ENCODE peak calls at places on chromosomes 11 and 22, in nine cellular contexts. One of them, this sample, is unnamed.

GRCh38 chr11:63937713-63938480 is 905 bp upstream of the NAA40 start:
- DNase-seq in activated T-cell treated with anti-CD3 and anti-CD28 coated beads, Interleukin-2, amount 50 U/mL, for 72 hours: peak
- DNase-seq in GM19239: no peak
- DNase-seq in stimulated activated CD4-positive, alpha-beta T cell treated with anti-CD3 and anti-CD28 coated beads, Interleukin-15, amount 100 ng/mL, for 1 hour: no peak
- DNase-seq in NCI-H1105 treated with DMSO at 0.1 percent for 48 hours: peak
- DNase-seq in non-pigmented ciliary epithelial cell: no peak
- DNase-seq in H7: peak
- DNase-seq in NCI-H774: peak
- DNase-seq in NCI-H1436 treated with DMSO at 0.1 percent for 48 hours: no peak
- DNase-seq in this sample: no peak

GRCh38 chr11:62926669-62927455 is 5.7 kb upstream of the CHRM1 start:
- DNase-seq in activated T-cell treated with anti-CD3 and anti-CD28 coated beads, Interleukin-2, amount 50 U/mL, for 72 hours: no peak
- DNase-seq in GM19239: no peak
- DNase-seq in stimulated activated CD4-positive, alpha-beta T cell treated with anti-CD3 and anti-CD28 coated beads, Interleukin-15, amount 100 ng/mL, for 1 hour: no peak
- DNase-seq in NCI-H1105 treated with DMSO at 0.1 percent for 48 hours: no peak
- DNase-seq in non-pigmented ciliary epithelial cell: no peak
- DNase-seq in H7: peak
- DNase-seq in NCI-H774: no peak
- DNase-seq in NCI-H1436 treated with DMSO at 0.1 percent for 48 hours: no peak
- DNase-seq in this sample: no peak

GRCh38 chr11:66291706-66292542 is at the start of gene TMEM151A:
- DNase-seq in activated T-cell treated with anti-CD3 and anti-CD28 coated beads, Interleukin-2, amount 50 U/mL, for 72 hours: peak
- DNase-seq in GM19239: no peak
- DNase-seq in stimulated activated CD4-positive, alpha-beta T cell treated with anti-CD3 and anti-CD28 coated beads, Interleukin-15, amount 100 ng/mL, for 1 hour: no peak
- DNase-seq in NCI-H1105 treated with DMSO at 0.1 percent for 48 hours: peak
- DNase-seq in non-pigmented ciliary epithelial cell: no peak
- DNase-seq in H7: peak
- DNase-seq in NCI-H774: peak
- DNase-seq in NCI-H1436 treated with DMSO at 0.1 percent for 48 hours: no peak
- DNase-seq in this sample: no peak

GRCh38 chr22:46303347-46303965 is 6.8 kb downstream of the GTSE1 start:
- DNase-seq in activated T-cell treated with anti-CD3 and anti-CD28 coated beads, Interleukin-2, amount 50 U/mL, for 72 hours: no peak
- DNase-seq in GM19239: no peak
- DNase-seq in stimulated activated CD4-positive, alpha-beta T cell treated with anti-CD3 and anti-CD28 coated beads, Interleukin-15, amount 100 ng/mL, for 1 hour: no peak
- DNase-seq in NCI-H1105 treated with DMSO at 0.1 percent for 48 hours: no peak
- DNase-seq in non-pigmented ciliary epithelial cell: no peak
- DNase-seq in H7: no peak
- DNase-seq in NCI-H774: no peak
- DNase-seq in NCI-H1436 treated with DMSO at 0.1 percent for 48 hours: no peak
- DNase-seq in this sample: no peak

GRCh38 chr11:2807801-2808241 is 77.8 kb downstream of the CDKN1C start:
- DNase-seq in activated T-cell treated with anti-CD3 and anti-CD28 coated beads, Interleukin-2, amount 50 U/mL, for 72 hours: no peak
- DNase-seq in GM19239: no peak
- DNase-seq in stimulated activated CD4-positive, alpha-beta T cell treated with anti-CD3 and anti-CD28 coated beads, Interleukin-15, amount 100 ng/mL, for 1 hour: no peak
- DNase-seq in NCI-H1105 treated with DMSO at 0.1 percent for 48 hours: no peak
- DNase-seq in non-pigmented ciliary epithelial cell: no peak
- DNase-seq in H7: no peak
- DNase-seq in NCI-H774: no peak
- DNase-seq in NCI-H1436 treated with DMSO at 0.1 percent for 48 hours: no peak
- DNase-seq in this sample: no peak

GRCh38 chr22:17370036-17370765 is 941 bp downstream of the CECR2 start:
- DNase-seq in activated T-cell treated with anti-CD3 and anti-CD28 coated beads, Interleukin-2, amount 50 U/mL, for 72 hours: no peak
- DNase-seq in GM19239: no peak
- DNase-seq in stimulated activated CD4-positive, alpha-beta T cell treated with anti-CD3 and anti-CD28 coated beads, Interleukin-15, amount 100 ng/mL, for 1 hour: no peak
- DNase-seq in NCI-H1105 treated with DMSO at 0.1 percent for 48 hours: no peak
- DNase-seq in non-pigmented ciliary epithelial cell: no peak
- DNase-seq in H7: peak
- DNase-seq in NCI-H774: no peak
- DNase-seq in NCI-H1436 treated with DMSO at 0.1 percent for 48 hours: no peak
- DNase-seq in this sample: no peak

GRCh38 chr22:43255299-43255698 is 68.4 kb upstream of the TTLL12 start:
- DNase-seq in activated T-cell treated with anti-CD3 and anti-CD28 coated beads, Interleukin-2, amount 50 U/mL, for 72 hours: no peak
- DNase-seq in GM19239: no peak
- DNase-seq in stimulated activated CD4-positive, alpha-beta T cell treated with anti-CD3 and anti-CD28 coated beads, Interleukin-15, amount 100 ng/mL, for 1 hour: no peak
- DNase-seq in NCI-H1105 treated with DMSO at 0.1 percent for 48 hours: no peak
- DNase-seq in non-pigmented ciliary epithelial cell: no peak
- DNase-seq in H7: no peak
- DNase-seq in NCI-H774: no peak
- DNase-seq in NCI-H1436 treated with DMSO at 0.1 percent for 48 hours: no peak
- DNase-seq in this sample: no peak

GRCh38 chr22:45877036-45877380 is 100.0 kb downstream of the WNT7B start:
- DNase-seq in activated T-cell treated with anti-CD3 and anti-CD28 coated beads, Interleukin-2, amount 50 U/mL, for 72 hours: no peak
- DNase-seq in GM19239: no peak
- DNase-seq in stimulated activated CD4-positive, alpha-beta T cell treated with anti-CD3 and anti-CD28 coated beads, Interleukin-15, amount 100 ng/mL, for 1 hour: no peak
- DNase-seq in NCI-H1105 treated with DMSO at 0.1 percent for 48 hours: no peak
- DNase-seq in non-pigmented ciliary epithelial cell: no peak
- DNase-seq in H7: no peak
- DNase-seq in NCI-H774: no peak
- DNase-seq in NCI-H1436 treated with DMSO at 0.1 percent for 48 hours: no peak
- DNase-seq in this sample: no peak

GRCh38 chr22:29245626-29246385 is 22.0 kb downstream of the RHBDD3 start:
- DNase-seq in activated T-cell treated with anti-CD3 and anti-CD28 coated beads, Interleukin-2, amount 50 U/mL, for 72 hours: peak
- DNase-seq in GM19239: peak
- DNase-seq in stimulated activated CD4-positive, alpha-beta T cell treated with anti-CD3 and anti-CD28 coated beads, Interleukin-15, amount 100 ng/mL, for 1 hour: peak
- DNase-seq in NCI-H1105 treated with DMSO at 0.1 percent for 48 hours: peak
- DNase-seq in non-pigmented ciliary epithelial cell: no peak
- DNase-seq in H7: peak
- DNase-seq in NCI-H774: peak
- DNase-seq in NCI-H1436 treated with DMSO at 0.1 percent for 48 hours: peak
- DNase-seq in this sample: peak

GRCh38 chr11:126969865-126970479 is 30.6 kb downstream of the KIRREL3 start:
- DNase-seq in activated T-cell treated with anti-CD3 and anti-CD28 coated beads, Interleukin-2, amount 50 U/mL, for 72 hours: no peak
- DNase-seq in GM19239: no peak
- DNase-seq in stimulated activated CD4-positive, alpha-beta T cell treated with anti-CD3 and anti-CD28 coated beads, Interleukin-15, amount 100 ng/mL, for 1 hour: no peak
- DNase-seq in NCI-H1105 treated with DMSO at 0.1 percent for 48 hours: peak
- DNase-seq in non-pigmented ciliary epithelial cell: no peak
- DNase-seq in H7: peak
- DNase-seq in NCI-H774: peak
- DNase-seq in NCI-H1436 treated with DMSO at 0.1 percent for 48 hours: no peak
- DNase-seq in this sample: no peak

GRCh38 chr11:60994450-60995135 is 23.1 kb downstream of the CD6 start:
- DNase-seq in activated T-cell treated with anti-CD3 and anti-CD28 coated beads, Interleukin-2, amount 50 U/mL, for 72 hours: peak
- DNase-seq in GM19239: no peak
- DNase-seq in stimulated activated CD4-positive, alpha-beta T cell treated with anti-CD3 and anti-CD28 coated beads, Interleukin-15, amount 100 ng/mL, for 1 hour: no peak
- DNase-seq in NCI-H1105 treated with DMSO at 0.1 percent for 48 hours: no peak
- DNase-seq in non-pigmented ciliary epithelial cell: no peak
- DNase-seq in H7: no peak
- DNase-seq in NCI-H774: no peak
- DNase-seq in NCI-H1436 treated with DMSO at 0.1 percent for 48 hours: no peak
- DNase-seq in this sample: no peak

GRCh38 chr22:43446881-43447280 is 35.1 kb downstream of the MPPED1 start:
- DNase-seq in activated T-cell treated with anti-CD3 and anti-CD28 coated beads, Interleukin-2, amount 50 U/mL, for 72 hours: no peak
- DNase-seq in GM19239: no peak
- DNase-seq in stimulated activated CD4-positive, alpha-beta T cell treated with anti-CD3 and anti-CD28 coated beads, Interleukin-15, amount 100 ng/mL, for 1 hour: no peak
- DNase-seq in NCI-H1105 treated with DMSO at 0.1 percent for 48 hours: peak
- DNase-seq in non-pigmented ciliary epithelial cell: no peak
- DNase-seq in H7: peak
- DNase-seq in NCI-H774: peak
- DNase-seq in NCI-H1436 treated with DMSO at 0.1 percent for 48 hours: peak
- DNase-seq in this sample: no peak

GRCh38 chr11:14101388-14101787 is 138.9 kb downstream of the SPON1 start:
- DNase-seq in activated T-cell treated with anti-CD3 and anti-CD28 coated beads, Interleukin-2, amount 50 U/mL, for 72 hours: no peak
- DNase-seq in GM19239: no peak
- DNase-seq in stimulated activated CD4-positive, alpha-beta T cell treated with anti-CD3 and anti-CD28 coated beads, Interleukin-15, amount 100 ng/mL, for 1 hour: no peak
- DNase-seq in NCI-H1105 treated with DMSO at 0.1 percent for 48 hours: no peak
- DNase-seq in non-pigmented ciliary epithelial cell: no peak
- DNase-seq in H7: no peak
- DNase-seq in NCI-H774: no peak
- DNase-seq in NCI-H1436 treated with DMSO at 0.1 percent for 48 hours: no peak
- DNase-seq in this sample: no peak

GRCh38 chr22:23527971-23528740 is 51.9 kb downstream of the IGLL1 start:
- DNase-seq in activated T-cell treated with anti-CD3 and anti-CD28 coated beads, Interleukin-2, amount 50 U/mL, for 72 hours: no peak
- DNase-seq in GM19239: peak
- DNase-seq in stimulated activated CD4-positive, alpha-beta T cell treated with anti-CD3 and anti-CD28 coated beads, Interleukin-15, amount 100 ng/mL, for 1 hour: no peak
- DNase-seq in NCI-H1105 treated with DMSO at 0.1 percent for 48 hours: no peak
- DNase-seq in non-pigmented ciliary epithelial cell: no peak
- DNase-seq in H7: no peak
- DNase-seq in NCI-H774: no peak
- DNase-seq in NCI-H1436 treated with DMSO at 0.1 percent for 48 hours: no peak
- DNase-seq in this sample: no peak

GRCh38 chr22:30038219-30038618 is 42.0 kb upstream of the HORMAD2 start:
- DNase-seq in activated T-cell treated with anti-CD3 and anti-CD28 coated beads, Interleukin-2, amount 50 U/mL, for 72 hours: no peak
- DNase-seq in GM19239: no peak
- DNase-seq in stimulated activated CD4-positive, alpha-beta T cell treated with anti-CD3 and anti-CD28 coated beads, Interleukin-15, amount 100 ng/mL, for 1 hour: no peak
- DNase-seq in NCI-H1105 treated with DMSO at 0.1 percent for 48 hours: no peak
- DNase-seq in non-pigmented ciliary epithelial cell: peak
- DNase-seq in H7: no peak
- DNase-seq in NCI-H774: no peak
- DNase-seq in NCI-H1436 treated with DMSO at 0.1 percent for 48 hours: no peak
- DNase-seq in this sample: no peak

GRCh38 chr22:41913040-41913719 is 1.7 kb downstream of the SHISA8 start:
- DNase-seq in activated T-cell treated with anti-CD3 and anti-CD28 coated beads, Interleukin-2, amount 50 U/mL, for 72 hours: no peak
- DNase-seq in GM19239: no peak
- DNase-seq in stimulated activated CD4-positive, alpha-beta T cell treated with anti-CD3 and anti-CD28 coated beads, Interleukin-15, amount 100 ng/mL, for 1 hour: no peak
- DNase-seq in NCI-H1105 treated with DMSO at 0.1 percent for 48 hours: no peak
- DNase-seq in non-pigmented ciliary epithelial cell: no peak
- DNase-seq in H7: no peak
- DNase-seq in NCI-H774: no peak
- DNase-seq in NCI-H1436 treated with DMSO at 0.1 percent for 48 hours: no peak
- DNase-seq in this sample: no peak

GRCh38 chr11:118997627-118998387 is at the start of gene CENATAC:
- DNase-seq in activated T-cell treated with anti-CD3 and anti-CD28 coated beads, Interleukin-2, amount 50 U/mL, for 72 hours: peak
- DNase-seq in GM19239: peak
- DNase-seq in stimulated activated CD4-positive, alpha-beta T cell treated with anti-CD3 and anti-CD28 coated beads, Interleukin-15, amount 100 ng/mL, for 1 hour: peak
- DNase-seq in NCI-H1105 treated with DMSO at 0.1 percent for 48 hours: peak
- DNase-seq in non-pigmented ciliary epithelial cell: no peak
- DNase-seq in H7: peak
- DNase-seq in NCI-H774: peak
- DNase-seq in NCI-H1436 treated with DMSO at 0.1 percent for 48 hours: peak
- DNase-seq in this sample: peak

GRCh38 chr11:10490398-10491232 is 35.6 kb downstream of the AMPD3 start:
- DNase-seq in activated T-cell treated with anti-CD3 and anti-CD28 coated beads, Interleukin-2, amount 50 U/mL, for 72 hours: no peak
- DNase-seq in GM19239: no peak
- DNase-seq in stimulated activated CD4-positive, alpha-beta T cell treated with anti-CD3 and anti-CD28 coated beads, Interleukin-15, amount 100 ng/mL, for 1 hour: no peak
- DNase-seq in NCI-H1105 treated with DMSO at 0.1 percent for 48 hours: no peak
- DNase-seq in non-pigmented ciliary epithelial cell: peak
- DNase-seq in H7: peak
- DNase-seq in NCI-H774: peak
- DNase-seq in NCI-H1436 treated with DMSO at 0.1 percent for 48 hours: no peak
- DNase-seq in this sample: peak

GRCh38 chr11:28366549-28367341 is 258.6 kb downstream of the METTL15 start:
- DNase-seq in activated T-cell treated with anti-CD3 and anti-CD28 coated beads, Interleukin-2, amount 50 U/mL, for 72 hours: no peak
- DNase-seq in GM19239: no peak
- DNase-seq in stimulated activated CD4-positive, alpha-beta T cell treated with anti-CD3 and anti-CD28 coated beads, Interleukin-15, amount 100 ng/mL, for 1 hour: no peak
- DNase-seq in NCI-H1105 treated with DMSO at 0.1 percent for 48 hours: no peak
- DNase-seq in non-pigmented ciliary epithelial cell: no peak
- DNase-seq in H7: no peak
- DNase-seq in NCI-H774: no peak
- DNase-seq in NCI-H1436 treated with DMSO at 0.1 percent for 48 hours: no peak
- DNase-seq in this sample: no peak

GRCh38 chr11:111560785-111561184 is 20.3 kb downstream of the LAYN start:
- DNase-seq in activated T-cell treated with anti-CD3 and anti-CD28 coated beads, Interleukin-2, amount 50 U/mL, for 72 hours: no peak
- DNase-seq in GM19239: no peak
- DNase-seq in stimulated activated CD4-positive, alpha-beta T cell treated with anti-CD3 and anti-CD28 coated beads, Interleukin-15, amount 100 ng/mL, for 1 hour: no peak
- DNase-seq in NCI-H1105 treated with DMSO at 0.1 percent for 48 hours: no peak
- DNase-seq in non-pigmented ciliary epithelial cell: no peak
- DNase-seq in H7: no peak
- DNase-seq in NCI-H774: no peak
- DNase-seq in NCI-H1436 treated with DMSO at 0.1 percent for 48 hours: no peak
- DNase-seq in this sample: no peak

GRCh38 chr22:28019881-28020861 is 101.1 kb upstream of the PITPNB start:
- DNase-seq in activated T-cell treated with anti-CD3 and anti-CD28 coated beads, Interleukin-2, amount 50 U/mL, for 72 hours: peak
- DNase-seq in GM19239: peak
- DNase-seq in stimulated activated CD4-positive, alpha-beta T cell treated with anti-CD3 and anti-CD28 coated beads, Interleukin-15, amount 100 ng/mL, for 1 hour: peak
- DNase-seq in NCI-H1105 treated with DMSO at 0.1 percent for 48 hours: peak
- DNase-seq in non-pigmented ciliary epithelial cell: no peak
- DNase-seq in H7: peak
- DNase-seq in NCI-H774: no peak
- DNase-seq in NCI-H1436 treated with DMSO at 0.1 percent for 48 hours: no peak
- DNase-seq in this sample: peak

GRCh38 chr11:95301497-95301896 is 70.5 kb upstream of the SESN3 start:
- DNase-seq in activated T-cell treated with anti-CD3 and anti-CD28 coated beads, Interleukin-2, amount 50 U/mL, for 72 hours: no peak
- DNase-seq in GM19239: no peak
- DNase-seq in stimulated activated CD4-positive, alpha-beta T cell treated with anti-CD3 and anti-CD28 coated beads, Interleukin-15, amount 100 ng/mL, for 1 hour: no peak
- DNase-seq in NCI-H1105 treated with DMSO at 0.1 percent for 48 hours: peak
- DNase-seq in non-pigmented ciliary epithelial cell: no peak
- DNase-seq in H7: no peak
- DNase-seq in NCI-H774: no peak
- DNase-seq in NCI-H1436 treated with DMSO at 0.1 percent for 48 hours: no peak
- DNase-seq in this sample: no peak

GRCh38 chr11:66743271-66743968 is 14.4 kb upstream of the SPTBN2 start:
- DNase-seq in activated T-cell treated with anti-CD3 and anti-CD28 coated beads, Interleukin-2, amount 50 U/mL, for 72 hours: no peak
- DNase-seq in GM19239: no peak
- DNase-seq in stimulated activated CD4-positive, alpha-beta T cell treated with anti-CD3 and anti-CD28 coated beads, Interleukin-15, amount 100 ng/mL, for 1 hour: no peak
- DNase-seq in NCI-H1105 treated with DMSO at 0.1 percent for 48 hours: no peak
- DNase-seq in non-pigmented ciliary epithelial cell: no peak
- DNase-seq in H7: peak
- DNase-seq in NCI-H774: no peak
- DNase-seq in NCI-H1436 treated with DMSO at 0.1 percent for 48 hours: no peak
- DNase-seq in this sample: no peak

GRCh38 chr22:49657275-49657973 is 170.2 kb downstream of the BRD1 start:
- DNase-seq in activated T-cell treated with anti-CD3 and anti-CD28 coated beads, Interleukin-2, amount 50 U/mL, for 72 hours: peak
- DNase-seq in GM19239: peak
- DNase-seq in stimulated activated CD4-positive, alpha-beta T cell treated with anti-CD3 and anti-CD28 coated beads, Interleukin-15, amount 100 ng/mL, for 1 hour: peak
- DNase-seq in NCI-H1105 treated with DMSO at 0.1 percent for 48 hours: no peak
- DNase-seq in non-pigmented ciliary epithelial cell: no peak
- DNase-seq in H7: no peak
- DNase-seq in NCI-H774: peak
- DNase-seq in NCI-H1436 treated with DMSO at 0.1 percent for 48 hours: no peak
- DNase-seq in this sample: no peak

GRCh38 chr22:46287873-46288751 is 8.6 kb upstream of the GTSE1 start:
- DNase-seq in activated T-cell treated with anti-CD3 and anti-CD28 coated beads, Interleukin-2, amount 50 U/mL, for 72 hours: peak
- DNase-seq in GM19239: peak
- DNase-seq in stimulated activated CD4-positive, alpha-beta T cell treated with anti-CD3 and anti-CD28 coated beads, Interleukin-15, amount 100 ng/mL, for 1 hour: no peak
- DNase-seq in NCI-H1105 treated with DMSO at 0.1 percent for 48 hours: no peak
- DNase-seq in non-pigmented ciliary epithelial cell: no peak
- DNase-seq in H7: peak
- DNase-seq in NCI-H774: no peak
- DNase-seq in NCI-H1436 treated with DMSO at 0.1 percent for 48 hours: no peak
- DNase-seq in this sample: no peak

GRCh38 chr22:45154383-45154782 is 9.3 kb upstream of the NUP50 start:
- DNase-seq in activated T-cell treated with anti-CD3 and anti-CD28 coated beads, Interleukin-2, amount 50 U/mL, for 72 hours: no peak
- DNase-seq in GM19239: no peak
- DNase-seq in stimulated activated CD4-positive, alpha-beta T cell treated with anti-CD3 and anti-CD28 coated beads, Interleukin-15, amount 100 ng/mL, for 1 hour: no peak
- DNase-seq in NCI-H1105 treated with DMSO at 0.1 percent for 48 hours: no peak
- DNase-seq in non-pigmented ciliary epithelial cell: peak
- DNase-seq in H7: no peak
- DNase-seq in NCI-H774: no peak
- DNase-seq in NCI-H1436 treated with DMSO at 0.1 percent for 48 hours: no peak
- DNase-seq in this sample: no peak

GRCh38 chr11:111522426-111522825 is 7.8 kb downstream of the HOATZ start:
- DNase-seq in activated T-cell treated with anti-CD3 and anti-CD28 coated beads, Interleukin-2, amount 50 U/mL, for 72 hours: no peak
- DNase-seq in GM19239: no peak
- DNase-seq in stimulated activated CD4-positive, alpha-beta T cell treated with anti-CD3 and anti-CD28 coated beads, Interleukin-15, amount 100 ng/mL, for 1 hour: no peak
- DNase-seq in NCI-H1105 treated with DMSO at 0.1 percent for 48 hours: no peak
- DNase-seq in non-pigmented ciliary epithelial cell: no peak
- DNase-seq in H7: no peak
- DNase-seq in NCI-H774: no peak
- DNase-seq in NCI-H1436 treated with DMSO at 0.1 percent for 48 hours: no peak
- DNase-seq in this sample: no peak